ENCODE peak calls at places on chromosomes 3 and 15, in nine cellular contexts. P is lower leg skin, X is HCT116, W is A549, G is Peyer's patch, C is body of pancreas, E is uterus, H is H1, Q is adrenal gland. T is an unnamed sample.
A peak's percentile ranks its signal among the peaks of the same experiment; 100 is the strongest.

GRCh38 chr15:78174398-78174797 is 25.2 kb downstream of the IDH3A start:
- DNase-seq in P (peak; percentile 68), W (no peak), E (no peak), H (no peak), Q (no peak), C (no peak), X (no peak), G (peak; percentile 71), T (no peak)

GRCh38 chr15:32643907-32644445 is 2.5 kb downstream of the SCG5 start:
- DNase-seq in E (no peak), Q (no peak), W (no peak), X (no peak), H (no peak), P (no peak), G (no peak), C (no peak), T (no peak)

GRCh38 chr3:44516230-44516629 is 38.8 kb upstream of the ZNF445 start:
- DNase-seq in G (no peak), E (no peak), H (no peak), W (no peak), P (no peak), C (no peak), X (no peak), Q (no peak), T (no peak)

GRCh38 chr15:51869074-51869425 is 39.6 kb downstream of the TMOD3 start:
- DNase-seq in G (peak; percentile 78), C (no peak), W (peak; percentile 70), H (no peak), P (no peak), E (no peak), X (peak; percentile 85), Q (no peak), T (no peak)

GRCh38 chr3:17744693-17745092 is 2.3 kb upstream of the TBC1D5 start:
- DNase-seq in P (no peak), E (no peak), Q (no peak), X (no peak), C (no peak), W (no peak), G (no peak), H (no peak), T (no peak)

GRCh38 chr3:153210116-153210515 is 48.1 kb downstream of the RAP2B start:
- DNase-seq in P (no peak), G (no peak), H (no peak), X (peak; percentile 3), C (no peak), E (no peak), W (no peak), Q (no peak), T (no peak)

GRCh38 chr15:79467865-79468586 is 35.9 kb downstream of the MINAR1 start:
- DNase-seq in W (no peak), Q (no peak), X (no peak), E (no peak), G (no peak), C (no peak), P (no peak), H (no peak), T (no peak)

GRCh38 chr3:37761043-37761442 is 100.6 kb upstream of the CTDSPL start:
- DNase-seq in W (no peak), C (no peak), E (no peak), H (no peak), X (no peak), G (no peak), P (no peak), Q (no peak), T (no peak)

GRCh38 chr15:34795267-34796081 is at the start of gene ACTC1:
- DNase-seq in W (peak; percentile 66), Q (peak; percentile 66), E (peak; percentile 48), G (no peak), X (no peak), H (peak; percentile 82), C (peak; percentile 56), P (no peak), T (no peak)

GRCh38 chr3:106257172-106257571 is 388.4 kb upstream of the CBLB start:
- DNase-seq in C (no peak), W (no peak), H (no peak), X (no peak), G (no peak), Q (no peak), E (no peak), P (no peak), T (no peak)

GRCh38 chr3:106251160-106251892 is 382.5 kb upstream of the CBLB start:
- DNase-seq in G (no peak), C (no peak), W (no peak), X (no peak), Q (no peak), H (no peak), E (no peak), P (no peak), T (no peak)

GRCh38 chr3:106256249-106256957 is 387.6 kb upstream of the CBLB start:
- DNase-seq in Q (no peak), C (no peak), X (no peak), H (no peak), W (no peak), P (no peak), E (no peak), G (no peak), T (no peak)

GRCh38 chr3:106261396-106261795 is 392.6 kb upstream of the CBLB start:
- DNase-seq in E (no peak), G (no peak), Q (no peak), X (no peak), H (no peak), W (no peak), P (no peak), C (no peak), T (no peak)

DNA sequence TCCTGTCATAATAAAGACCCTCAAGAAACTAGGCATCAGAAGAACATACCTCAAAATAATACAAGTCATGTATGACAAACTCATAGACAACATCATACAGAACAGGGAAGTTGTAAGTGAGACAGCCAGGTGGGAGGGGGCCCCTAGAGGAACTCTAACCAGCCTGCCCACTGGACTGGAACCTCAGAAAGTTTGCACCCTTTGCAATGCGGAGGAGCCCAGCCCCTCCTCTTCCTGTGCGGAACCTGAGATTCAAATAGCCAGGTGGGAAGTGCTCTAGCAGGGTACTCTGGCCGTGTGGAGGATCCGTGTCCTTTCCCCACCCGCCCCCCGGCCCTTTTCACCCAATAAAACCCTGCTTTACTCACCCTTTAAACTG is 387.0 kb upstream of the CBLB start:
- DNase-seq in E (no peak), C (no peak), H (no peak), Q (no peak), P (no peak), G (peak; percentile 88), W (no peak), X (no peak), T (peak; percentile 1)
- TF ChIP-seq POLR2A in E (no peak), C (no peak), H (no peak), Q (no peak), P (no peak), G (no peak), W (no peak), X (no peak), T (no peak)

DNA sequence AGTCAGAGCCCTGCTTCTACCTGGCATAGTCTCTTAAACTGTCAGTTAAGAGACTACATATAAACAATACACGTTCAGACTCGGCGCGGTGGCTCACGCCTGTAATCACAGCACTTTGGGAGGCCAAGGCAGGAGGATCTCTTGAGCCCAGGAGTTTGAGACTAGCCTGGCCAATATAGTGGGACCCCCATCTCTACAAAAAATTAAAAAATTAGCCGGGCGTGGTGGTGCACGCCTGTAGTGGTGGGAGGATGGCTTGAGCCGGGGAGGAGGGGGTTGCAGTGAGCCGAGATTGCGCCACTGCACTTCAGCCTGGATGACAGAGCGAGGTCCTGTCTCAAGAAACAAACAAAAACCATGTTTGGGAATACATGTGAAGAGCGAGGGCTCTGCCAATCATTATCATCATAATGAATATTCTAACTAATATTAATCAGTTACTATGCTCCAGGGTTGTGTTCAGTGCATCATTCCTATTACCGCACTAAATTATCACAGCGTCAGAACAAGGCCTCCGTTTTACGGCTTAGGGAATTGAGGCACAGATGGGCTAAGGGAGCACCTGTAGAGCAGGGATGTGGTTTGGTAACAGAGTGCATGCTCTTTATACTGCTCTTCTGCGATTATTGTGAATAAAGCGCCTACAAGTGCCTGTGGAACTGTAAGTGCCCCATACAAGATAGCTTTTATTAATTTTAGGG is 844 bp upstream of the UQCC5 start:
- DNase-seq in Q (peak; percentile 19), C (no peak), X (no peak), G (peak; percentile 45), W (no peak), H (no peak), E (peak; percentile 15), P (peak; percentile 72), T (no peak)
- H3K4me3 ChIP-seq in Q (no peak overlapping the region), C (no peak overlapping the region), X (no peak overlapping the region), G (peak overlapping the region; percentile 60), W (peak overlapping the region; percentile 13), H (no peak overlapping the region), E (no peak overlapping the region), P (no peak overlapping the region), T (no peak overlapping the region)

DNA sequence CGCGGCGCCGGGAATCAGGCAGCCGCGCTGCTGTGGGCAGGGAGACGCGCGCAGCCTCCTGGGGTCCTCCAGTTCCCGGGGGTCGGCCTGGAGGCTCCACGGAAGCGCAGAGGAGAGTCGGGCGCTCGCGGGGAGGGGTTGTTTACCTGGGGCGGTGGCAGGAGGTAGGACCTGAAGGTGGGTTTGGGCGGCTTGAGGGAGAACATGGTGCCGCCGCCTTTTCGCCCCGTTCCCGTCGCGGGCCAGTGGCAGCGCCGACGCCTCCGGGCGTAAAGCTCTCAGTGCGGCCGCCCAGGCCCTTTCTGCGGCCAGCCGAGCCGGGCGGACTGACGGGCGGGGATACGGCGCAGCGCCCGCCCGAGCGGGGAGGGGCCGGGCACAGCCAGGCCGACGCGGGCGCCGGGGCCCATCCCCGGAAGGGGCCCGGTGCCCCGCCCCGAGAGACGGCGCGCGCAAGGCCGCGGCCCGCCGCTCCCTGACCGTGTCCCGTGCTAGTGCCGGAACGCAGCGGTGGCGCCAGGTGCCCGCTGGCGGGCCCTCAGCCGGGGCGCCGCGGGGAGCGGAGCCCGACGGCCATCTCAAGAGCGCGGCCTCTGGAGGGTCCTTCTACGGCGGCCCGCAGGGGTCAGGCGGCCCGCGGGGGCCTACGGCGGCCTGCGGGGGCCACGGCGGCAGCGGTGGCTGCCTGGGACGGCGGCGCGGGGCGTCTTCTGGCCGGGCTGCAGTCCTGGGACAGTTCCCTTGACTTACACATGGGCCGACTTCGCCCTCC is at the start of gene MTMR10:
- DNase-seq in P (peak; percentile 93), Q (peak; percentile 68), H (peak; percentile 86), X (peak; percentile 36), G (peak; percentile 89), W (peak; percentile 77), C (peak; percentile 81), E (peak; percentile 56), T (peak; percentile 36)
- TF ChIP-seq POLR2A in P (no peak), Q (peak; percentile 71), H (peak; percentile 82), X (peak; percentile 82), G (peak; percentile 95), W (peak; percentile 84), C (peak; percentile 85), E (peak; percentile 93), T (peak; percentile 91)

GRCh38 chr15:23866832-23867231 is 179.7 kb upstream of the NDN start:
- DNase-seq in P (no peak), C (no peak), G (no peak), W (peak; percentile 21), X (no peak), Q (no peak), E (no peak), H (no peak), T (no peak)

DNA sequence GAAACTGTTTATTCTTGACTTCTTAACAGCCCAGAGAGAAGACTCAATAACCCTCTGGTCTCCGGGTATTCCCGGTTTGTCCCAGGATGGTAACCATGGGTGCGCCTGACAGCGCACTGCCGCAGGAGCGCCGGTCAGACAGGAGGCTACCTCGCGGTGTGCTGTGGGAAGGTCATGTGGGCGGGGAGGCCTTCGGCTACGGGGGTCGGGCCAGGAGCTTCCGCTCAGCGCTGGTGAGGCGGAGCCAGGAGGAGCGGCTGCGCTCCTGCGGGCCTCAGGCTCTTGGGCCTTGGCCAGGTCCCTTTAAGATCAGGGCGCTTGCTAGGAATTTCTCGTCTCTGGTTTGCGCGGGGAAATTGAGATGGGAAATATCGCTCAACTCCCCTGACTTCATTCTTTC is 182.3 kb upstream of the NDN start:
- DNase-seq in W (no peak), X (no peak), G (no peak), Q (peak; percentile 54), H (peak; percentile 64), P (no peak), E (peak; percentile 30), C (peak; percentile 50), T (no peak)
- H3K4me3 ChIP-seq in W (no peak overlapping the region), X (no peak overlapping the region), G (no peak overlapping the region), Q (no peak overlapping the region), H (no peak overlapping the region), P (no peak overlapping the region), E (no peak overlapping the region), C (no peak overlapping the region), T (peak overlapping the region; percentile 3)